ENCODE peak calls at places on chromosomes 7 and 10, in nine cellular contexts. Q is AG10803; K is heart left ventricle; R is gastrocnemius medialis; I is stimulated activated naive B cell treated with anti-CD40 and anti-IgM and Interleukin-4, amounts not matched to agents 10 μg/mL and 1 μg/mL and 100 μg/mL, for 72 hours; U is Right ventricle myocardium superior; F is NT2/D1; C is H7; E is activated T-cell treated with anti-CD3 and anti-CD28 coated beads, Interleukin-2, amount 50 U/mL, for 72 hours. A is an unnamed sample.

GRCh38 chr7:157837047-157837446 is 500.2 kb downstream of the DNAJB6 start:
- DNase-seq in U (no peak), E (no peak), I (no peak), K (no peak), Q (no peak), F (no peak), C (no peak), R (no peak), A (no peak)

GRCh38 chr7:156003220-156004162 is 191.2 kb upstream of the SHH start:
- DNase-seq in K (no peak), Q (no peak), U (no peak), F (no peak), I (no peak), R (no peak), E (no peak), C (peak; percentile 45), A (no peak)

GRCh38 chr10:97823734-97824133 is 25.9 kb upstream of the GOLGA7B start:
- DNase-seq in R (peak; percentile 88), I (no peak), K (peak; percentile 47), F (no peak), U (peak; percentile 49), E (no peak), Q (no peak), C (no peak), A (no peak)

GRCh38 chr7:157339777-157340677 is 3.2 kb downstream of the DNAJB6 start:
- DNase-seq in U (peak; percentile 74), C (peak; percentile 74), F (no peak), K (peak; percentile 66), R (no peak), I (peak; percentile 64), E (peak; percentile 69), Q (peak; percentile 68), A (peak; percentile 81)

GRCh38 chr7:155858521-155859061 is 46.3 kb upstream of the SHH start:
- DNase-seq in U (no peak), I (no peak), Q (no peak), C (no peak), F (no peak), K (no peak), E (no peak), R (no peak), A (peak; percentile 20)

GRCh38 chr7:44281811-44282600 is 43.4 kb downstream of the CAMK2B start:
- DNase-seq in U (peak; percentile 31), Q (no peak), K (no peak), R (peak; percentile 1), C (peak; percentile 48), E (no peak), I (no peak), F (no peak), A (no peak)

GRCh38 chr10:18610517-18610916 is 40.9 kb downstream of the NSUN6 start:
- DNase-seq in R (no peak), C (no peak), Q (peak; percentile 51), K (no peak), U (no peak), I (no peak), F (no peak), E (no peak), A (peak; percentile 80)

GRCh38 chr7:70512144-70512543 is 619.8 kb upstream of the GALNT17 start:
- DNase-seq in C (no peak), E (no peak), Q (no peak), K (no peak), U (no peak), F (no peak), R (no peak), I (no peak), A (no peak)

GRCh38 chr10:60148266-60148840 is 241.3 kb downstream of the ANK3 start:
- DNase-seq in C (no peak), Q (peak; percentile 75), K (no peak), R (peak; percentile 13), U (no peak), E (no peak), I (no peak), F (no peak), A (peak; percentile 91)

GRCh38 chr7:54810401-54810800 is 51.4 kb upstream of the SEC61G start:
- DNase-seq in C (no peak), Q (no peak), I (no peak), R (no peak), K (no peak), F (no peak), E (no peak), U (no peak), A (peak; percentile 22)

GRCh38 chr10:79407811-79408795 is 37.3 kb downstream of the ZCCHC24 start:
- DNase-seq in Q (peak; percentile 79), C (no peak), E (no peak), R (no peak), I (no peak), F (no peak), K (peak; percentile 70), U (peak; percentile 62), A (peak; percentile 81)

GRCh38 chr7:31082450-31082849 is 30.3 kb downstream of the ADCYAP1R1 start:
- DNase-seq in U (no peak), I (no peak), E (no peak), R (no peak), F (no peak), C (no peak), K (peak; percentile 31), Q (no peak), A (no peak)

GRCh38 chr10:33402748-33403147 is 68.3 kb upstream of the NRP1 start:
- DNase-seq in F (no peak), K (no peak), R (no peak), E (no peak), C (no peak), I (no peak), Q (no peak), U (no peak), A (no peak)

GRCh38 chr10:73768881-73769280 is 13.0 kb upstream of the CHCHD1 start:
- DNase-seq in U (no peak), K (no peak), R (no peak), Q (no peak), E (peak; percentile 62), I (no peak), C (peak; percentile 58), F (no peak), A (no peak)

GRCh38 chr7:80885774-80886173 is 33.1 kb downstream of the SEMA3C start:
- DNase-seq in U (no peak), F (no peak), I (no peak), C (no peak), K (no peak), E (no peak), Q (no peak), R (no peak), A (no peak)

GRCh38 chr10:96614515-96614914 is 27.7 kb upstream of the TM9SF3 start:
- DNase-seq in Q (peak; percentile 91), K (no peak), R (no peak), F (no peak), E (no peak), I (no peak), U (no peak), C (no peak), A (peak; percentile 84)

GRCh38 chr7:65832281-65832680 is 40.6 kb upstream of the VKORC1L1 start:
- DNase-seq in U (no peak), Q (peak; percentile 18), F (no peak), R (no peak), I (no peak), C (peak; percentile 5), E (no peak), K (no peak), A (peak; percentile 43)

GRCh38 chr7:17370901-17371550 is 72.6 kb downstream of the AHR start:
- DNase-seq in I (no peak), F (no peak), C (no peak), R (no peak), E (no peak), Q (no peak), U (no peak), K (no peak), A (peak; percentile 65)

GRCh38 chr7:55144333-55144954 is 125.6 kb downstream of the EGFR start:
- DNase-seq in Q (no peak), F (no peak), I (no peak), R (no peak), C (peak; percentile 86), E (no peak), U (no peak), K (no peak), A (no peak)

GRCh38 chr10:92110039-92110794 is 180.7 kb downstream of the CPEB3 start:
- DNase-seq in E (no peak), K (no peak), U (no peak), F (no peak), I (no peak), Q (peak; percentile 50), R (no peak), C (no peak), A (peak; percentile 45)

GRCh38 chr7:126803060-126803665 is 449.6 kb downstream of the GRM8 start:
- DNase-seq in F (peak; percentile 81), C (peak; percentile 53), K (no peak), R (no peak), E (peak; percentile 31), Q (peak; percentile 67), I (peak; percentile 23), U (no peak), A (peak; percentile 76)

GRCh38 chr10:28708921-28709461 is 31.7 kb downstream of the BAMBI start:
- DNase-seq in K (no peak), C (no peak), F (no peak), R (no peak), I (no peak), E (no peak), U (no peak), Q (no peak), A (no peak)

GRCh38 chr10:32112055-32112454 is 55.8 kb upstream of the KIF5B start:
- DNase-seq in I (no peak), R (no peak), E (no peak), K (no peak), U (no peak), C (no peak), F (no peak), Q (peak; percentile 92), A (peak; percentile 62)

GRCh38 chr10:28294169-28294532 is 8.7 kb downstream of the MPP7 start:
- DNase-seq in I (no peak), Q (no peak), U (no peak), E (no peak), K (no peak), C (no peak), F (no peak), R (no peak), A (no peak)

GRCh38 chr7:151167197-151167911 is at the start of gene GBX1:
- DNase-seq in F (no peak), U (no peak), E (peak; percentile 25), Q (no peak), I (no peak), C (peak; percentile 93), K (no peak), R (no peak), A (no peak)

GRCh38 chr10:71354771-71355170 is 35.7 kb downstream of the SLC29A3 start:
- DNase-seq in Q (no peak), U (no peak), C (no peak), R (no peak), I (no peak), E (no peak), K (no peak), F (no peak), A (no peak)

GRCh38 chr10:110701618-110701971 is 57.5 kb downstream of the RBM20 start:
- DNase-seq in F (peak; percentile 28), I (no peak), R (no peak), E (no peak), K (no peak), Q (no peak), U (no peak), C (no peak), A (no peak)

GRCh38 chr7:118642396-118642795 is 417.9 kb downstream of the ANKRD7 start:
- DNase-seq in R (no peak), U (no peak), E (no peak), K (no peak), C (no peak), I (no peak), Q (no peak), F (no peak), A (no peak)

GRCh38 chr7:90459888-90460287 is 9.6 kb upstream of the PTTG1IP2 start:
- DNase-seq in C (peak; percentile 26), E (no peak), U (no peak), R (no peak), K (no peak), I (no peak), Q (no peak), F (no peak), A (no peak)

GRCh38 chr10:116880716-116881440 is 31.6 kb downstream of the ENO4 start:
- DNase-seq in F (no peak), K (no peak), U (no peak), Q (peak; percentile 32), E (no peak), R (no peak), C (no peak), I (no peak), A (peak; percentile 6)

GRCh38 chr7:6360841-6361240 is 86.9 kb downstream of the DAGLB start:
- DNase-seq in K (peak; percentile 4), I (no peak), U (no peak), F (no peak), R (no peak), Q (no peak), C (no peak), E (no peak), A (no peak)